ENCODE peak calls at places on chromosomes 16 and 17, in six cellular contexts. H is lower lobe of right lung, B is T-helper 2 cell, X is LHCN-M2, K is HTR-8/SVneo, G is AG08395. A is an unnamed sample.

GRCh38 chr16:88686062-88686438 is 257 bp downstream of the SNAI3 start:
- DNase-seq in H (peak), B (peak), X (no peak), K (no peak), G (no peak), A (no peak)

GRCh38 chr17:70581459-70581858 is 412.1 kb downstream of the KCNJ2 start:
- DNase-seq in H (no peak), B (no peak), X (no peak), K (no peak), G (no peak), A (no peak)

GRCh38 chr16:78524066-78524595 is 424.7 kb downstream of the WWOX start:
- DNase-seq in H (no peak), B (no peak), X (no peak), K (no peak), G (no peak), A (no peak)

GRCh38 chr17:45096141-45096540 is 35.0 kb downstream of the NMT1 start:
- DNase-seq in H (no peak), B (no peak), X (peak), K (peak), G (peak), A (peak)

GRCh38 chr17:3732171-3732570 is 8.5 kb downstream of the HASPIN start:
- DNase-seq in H (no peak), B (no peak), X (no peak), K (no peak), G (no peak), A (peak)

GRCh38 chr17:77311371-77311981 is 170.7 kb downstream of the SEC14L1 start:
- DNase-seq in H (peak), B (no peak), X (no peak), K (no peak), G (no peak), A (no peak)

GRCh38 chr16:57807968-57808528 is 5.8 kb upstream of the KIFC3 start:
- DNase-seq in H (peak), B (peak), X (peak), K (peak), G (peak), A (peak)

GRCh38 chr17:37507108-37507507 is 17.4 kb downstream of the DUSP14 start:
- DNase-seq in H (no peak), B (no peak), X (no peak), K (no peak), G (no peak), A (no peak)

A was measured in EL.